ENCODE peak calls at places on chromosomes 16 and 17, in nine cellular contexts. N, J, D, U, I, K, V, O and G are unnamed samples.
A peak's percentile ranks its signal among the peaks of the same experiment; 100 is the strongest.

GRCh38 chr16:57540387-57540786 is 2.1 kb upstream of the ADGRG5 start:
- DNase-seq in N (no peak), J (no peak), D (no peak), U (no peak), I (no peak), K (no peak), V (peak; percentile 6), O (no peak), G (no peak)

GRCh38 chr17:4738136-4739121 is 1.2 kb upstream of the ZMYND15 start:
- DNase-seq in N (peak; percentile 42), J (no peak), D (no peak), U (no peak), I (no peak), K (no peak), V (peak; percentile 65), O (peak; percentile 49), G (no peak)

GRCh38 chr17:28547623-28548416 is 4.6 kb downstream of the UNC119 start:
- DNase-seq in N (peak; percentile 47), J (peak; percentile 87), D (no peak), U (peak; percentile 81), I (no peak), K (peak; percentile 31), V (peak; percentile 91), O (peak; percentile 79), G (peak; percentile 27)

GRCh38 chr16:5642470-5642869 is 544.9 kb upstream of the EEF2KMT start:
- DNase-seq in N (no peak), J (no peak), D (no peak), U (no peak), I (no peak), K (no peak), V (no peak), O (no peak), G (no peak)

GRCh38 chr16:84823484-84823883 is 3.7 kb downstream of the CRISPLD2 start:
- DNase-seq in N (no peak), J (peak; percentile 79), D (no peak), U (no peak), I (no peak), K (no peak), V (no peak), O (no peak), G (no peak)

GRCh38 chr17:79706931-79707382 is 23.8 kb upstream of the ENPP7 start:
- DNase-seq in N (no peak), J (no peak), D (no peak), U (no peak), I (no peak), K (no peak), V (no peak), O (no peak), G (no peak)

GRCh38 chr16:56102159-56102798 is 89.0 kb upstream of the GNAO1 start:
- DNase-seq in N (no peak), J (peak; percentile 3), D (no peak), U (no peak), I (no peak), K (no peak), V (peak; percentile 29), O (no peak), G (no peak)

GRCh38 chr16:70478169-70478568 is 23.8 kb downstream of the FCSK start:
- DNase-seq in N (no peak), J (no peak), D (no peak), U (no peak), I (no peak), K (no peak), V (no peak), O (no peak), G (no peak)

GRCh38 chr17:45307290-45308015 is 9.4 kb downstream of the MAP3K14 start:
- DNase-seq in N (peak; percentile 37), J (peak; percentile 91), D (peak; percentile 57), U (no peak), I (no peak), K (no peak), V (no peak), O (no peak), G (peak; percentile 40)

GRCh38 chr17:2259769-2260536 is 43.6 kb downstream of the SMG6 start:
- DNase-seq in N (no peak), J (no peak), D (no peak), U (no peak), I (no peak), K (peak; percentile 52), V (no peak), O (peak; percentile 89), G (no peak)

GRCh38 chr17:30378191-30378796 is 433 bp upstream of the CPD start:
- DNase-seq in N (no peak), J (peak; percentile 35), D (no peak), U (peak; percentile 29), I (peak; percentile 78), K (no peak), V (peak; percentile 51), O (peak; percentile 33), G (peak; percentile 70)

GRCh38 chr16:72149676-72150464 is 22.1 kb downstream of the PMFBP1 start:
- DNase-seq in N (no peak), J (peak; percentile 12), D (no peak), U (no peak), I (no peak), K (no peak), V (no peak), O (peak; percentile 14), G (no peak)

GRCh38 chr16:48123104-48123788 is 32.5 kb downstream of the ABCC12 start:
- DNase-seq in N (no peak), J (peak; percentile 100), D (no peak), U (no peak), I (no peak), K (no peak), V (no peak), O (no peak), G (no peak)

GRCh38 chr17:79980246-79981043 is 55.2 kb downstream of the TBC1D16 start:
- DNase-seq in N (no peak), J (no peak), D (no peak), U (no peak), I (no peak), K (no peak), V (no peak), O (no peak), G (no peak)

GRCh38 chr17:76833034-76833689 is 35.0 kb upstream of the MGAT5B start:
- DNase-seq in N (no peak), J (no peak), D (no peak), U (no peak), I (no peak), K (no peak), V (no peak), O (no peak), G (no peak)

GRCh38 chr17:80442305-80442659 is 27.3 kb downstream of the ENDOV start:
- DNase-seq in N (no peak), J (no peak), D (no peak), U (no peak), I (no peak), K (no peak), V (no peak), O (no peak), G (no peak)

GRCh38 chr17:50871369-50871768 is 5.2 kb upstream of the TOB1 start:
- DNase-seq in N (no peak), J (no peak), D (peak; percentile 23), U (no peak), I (no peak), K (no peak), V (no peak), O (peak; percentile 60), G (no peak)

GRCh38 chr16:627458-628239 is 3.1 kb upstream of the WFIKKN1 start:
- DNase-seq in N (no peak), J (no peak), D (no peak), U (no peak), I (peak; percentile 45), K (no peak), V (peak; percentile 37), O (no peak), G (no peak)

GRCh38 chr17:51475650-51476221 is 215.4 kb downstream of the UTP18 start:
- DNase-seq in N (no peak), J (no peak), D (no peak), U (no peak), I (no peak), K (no peak), V (no peak), O (no peak), G (no peak)

GRCh38 chr16:67170948-67171649 is 761 bp downstream of the NOL3 start:
- DNase-seq in N (no peak), J (no peak), D (no peak), U (no peak), I (no peak), K (no peak), V (peak; percentile 32), O (no peak), G (no peak)

GRCh38 chr17:76667356-76667755 is 23.8 kb upstream of the ST6GALNAC1 start:
- DNase-seq in N (no peak), J (no peak), D (no peak), U (no peak), I (no peak), K (no peak), V (no peak), O (no peak), G (no peak)

GRCh38 chr16:27088216-27088615 is 21.5 kb downstream of the C16orf82 start:
- DNase-seq in N (no peak), J (no peak), D (no peak), U (no peak), I (no peak), K (no peak), V (no peak), O (no peak), G (no peak)

GRCh38 chr16:56965939-56966515 is 4.3 kb downstream of the CETP start:
- DNase-seq in N (no peak), J (no peak), D (peak; percentile 36), U (no peak), I (no peak), K (no peak), V (no peak), O (no peak), G (no peak)

GRCh38 chr16:3570420-3571062 is 6.7 kb downstream of the NLRC3 start:
- DNase-seq in N (no peak), J (peak; percentile 3), D (no peak), U (no peak), I (no peak), K (no peak), V (no peak), O (no peak), G (no peak)

GRCh38 chr17:75590849-75591721 is 3.5 kb downstream of the MYO15B start:
- DNase-seq in N (no peak), J (no peak), D (no peak), U (no peak), I (no peak), K (no peak), V (no peak), O (no peak), G (no peak)

GRCh38 chr17:11935734-11936406 is 61.4 kb downstream of the ZNF18 start:
- DNase-seq in N (peak; percentile 38), J (peak; percentile 58), D (no peak), U (peak; percentile 85), I (no peak), K (no peak), V (peak; percentile 72), O (peak; percentile 29), G (no peak)

GRCh38 chr16:73196670-73197069 is 148.7 kb upstream of the ZFHX3 start:
- DNase-seq in N (peak; percentile 73), J (peak; percentile 76), D (no peak), U (peak; percentile 55), I (peak; percentile 38), K (no peak), V (peak; percentile 80), O (peak; percentile 6), G (peak; percentile 6)

GRCh38 chr17:58786586-58787295 is 31.1 kb downstream of the PPM1E start:
- DNase-seq in N (no peak), J (peak; percentile 86), D (no peak), U (no peak), I (no peak), K (no peak), V (no peak), O (no peak), G (no peak)

GRCh38 chr17:74008196-74008595 is 195.3 kb upstream of the RPL38 start:
- DNase-seq in N (no peak), J (no peak), D (no peak), U (peak; percentile 22), I (peak; percentile 53), K (no peak), V (no peak), O (no peak), G (no peak)

GRCh38 chr17:74430706-74431567 is 951 bp upstream of the GPRC5C start:
- DNase-seq in N (peak; percentile 92), J (peak; percentile 50), D (no peak), U (no peak), I (peak; percentile 66), K (no peak), V (peak; percentile 91), O (no peak), G (no peak)

GRCh38 chr17:79036609-79037008 is 12.6 kb downstream of the C1QTNF1 start:
- DNase-seq in N (no peak), J (peak; percentile 95), D (no peak), U (no peak), I (no peak), K (no peak), V (no peak), O (no peak), G (no peak)